ENCODE peak calls at places on chromosome 13, in five cellular contexts. J is lower leg skin, D is Calu3, Y is GM12865, H is mesothelial cell of epicardium. R is an unnamed sample.

GRCh38 chr13:51867062-51867461 is 5.3 kb downstream of the CCDC70 start:
- DNase-seq in H (no peak), Y (no peak), D (no peak), J (no peak), R (no peak)

GRCh38 chr13:42215578-42216421 is 56.2 kb upstream of the AKAP11 start:
- DNase-seq in H (no peak), J (no peak), Y (peak; percentile 39), D (peak; percentile 23), R (no peak)

GRCh38 chr13:51286135-51287002 is 53.1 kb upstream of the SERPINE3 start:
- DNase-seq in H (peak; percentile 56), J (peak; percentile 55), Y (peak; percentile 75), D (peak; percentile 72), R (peak; percentile 81)

GRCh38 chr13:44465318-44465717 is 91.7 kb downstream of the SERP2 start:
- DNase-seq in J (no peak), Y (no peak), D (no peak), H (no peak), R (no peak)

GRCh38 chr13:50592412-50593145 is 250.9 kb downstream of the DLEU7 start:
- DNase-seq in J (no peak), Y (no peak), H (no peak), D (no peak), R (no peak)

GRCh38 chr13:50512602-50513527 is 330.6 kb downstream of the DLEU7 start:
- DNase-seq in J (peak; percentile 33), H (no peak), Y (peak; percentile 79), D (peak; percentile 25), R (no peak)

GRCh38 chr13:28449826-28450773 is 44.8 kb downstream of the FLT1 start:
- DNase-seq in H (no peak), J (no peak), Y (peak; percentile 50), D (no peak), R (no peak)

GRCh38 chr13:112645327-112645914 is 44.4 kb upstream of the ATP11A start:
- DNase-seq in H (no peak), D (no peak), J (no peak), Y (no peak), R (no peak)

GRCh38 chr13:45398862-45399261 is 19.3 kb downstream of the SLC25A30 start:
- DNase-seq in Y (peak; percentile 2), H (no peak), D (no peak), J (no peak), R (no peak)

GRCh38 chr13:62038214-62038613 is 622.6 kb upstream of the PCDH20 start:
- DNase-seq in H (no peak), Y (peak; percentile 29), D (no peak), J (no peak), R (no peak)
- TF ChIP-seq CTCF in H (no peak), Y (no peak), D (no peak), J (no peak), R (no peak)

DNA sequence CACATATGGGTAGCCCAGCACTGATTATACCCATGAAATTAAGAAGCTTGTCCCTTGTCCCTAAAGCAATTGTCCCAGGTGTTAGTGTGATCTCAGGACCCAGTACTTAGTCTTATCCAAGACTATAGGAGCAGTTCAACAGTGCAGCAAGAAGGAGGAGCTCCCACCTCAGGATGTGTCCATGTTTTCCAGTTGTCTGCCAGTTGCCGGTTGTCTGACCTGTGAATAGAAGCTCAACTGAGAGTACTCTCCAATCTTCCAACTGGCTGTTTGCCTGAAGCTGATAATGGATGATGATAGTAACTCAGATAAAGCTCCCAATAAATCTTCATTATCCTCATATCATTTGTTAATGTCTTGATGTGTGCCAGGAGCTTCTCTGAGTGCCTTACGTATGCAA is 107.2 kb upstream of the HTR2A start:
- DNase-seq in Y (no peak), D (no peak), J (no peak), H (no peak), R (no peak)
- TF ChIP-seq CTCF in Y (no peak), D (no peak), J (no peak), H (no peak), R (no peak)

DNA sequence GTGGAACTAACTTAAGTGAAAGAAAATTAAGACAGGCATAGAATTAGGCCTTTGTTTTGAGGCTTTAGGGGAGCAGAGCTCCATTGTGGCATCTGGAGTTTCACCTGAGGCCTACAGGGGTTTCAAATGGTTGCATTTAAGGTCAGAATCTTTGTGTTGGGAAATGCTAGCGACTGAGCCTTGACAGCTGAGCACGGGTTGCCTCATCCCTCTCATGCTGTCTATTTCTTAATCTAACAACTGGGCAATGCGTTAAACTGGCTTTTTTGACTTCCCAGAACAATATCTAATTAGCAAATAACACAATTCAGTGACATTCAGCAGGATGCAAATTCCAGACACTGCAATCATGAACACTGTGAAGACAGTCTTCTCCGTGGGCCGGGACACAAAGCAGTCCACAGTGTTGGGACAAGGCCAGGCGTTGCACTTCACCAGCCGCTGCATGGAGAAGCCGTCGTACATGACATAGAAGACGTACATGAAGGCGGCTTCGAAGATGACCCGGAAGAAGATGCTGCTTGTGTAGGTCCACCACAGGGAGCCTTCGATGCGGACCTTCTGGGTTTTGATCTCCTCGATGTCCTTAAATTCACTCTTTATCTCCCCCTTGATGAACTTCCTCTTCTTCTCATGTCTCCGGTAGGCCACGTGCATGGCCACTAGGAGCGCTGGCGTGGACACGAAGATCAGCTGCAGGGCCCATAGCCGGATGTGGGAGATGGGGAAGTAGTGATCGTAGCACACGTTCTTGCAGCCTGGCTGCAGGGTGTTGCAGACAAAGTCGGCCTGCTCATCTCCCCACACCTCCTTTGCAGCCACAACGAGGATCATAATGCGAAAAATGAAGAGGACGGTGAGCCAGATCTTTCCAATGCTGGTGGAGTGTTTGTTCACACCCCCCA is 3.8 kb downstream of the GJB2 start:
- DNase-seq in J (no peak), H (no peak), D (no peak), Y (peak; percentile 40), R (no peak)
- TF ChIP-seq CTCF in J (no peak), H (no peak), D (no peak), Y (peak; percentile 23), R (peak; percentile 44)

DNA sequence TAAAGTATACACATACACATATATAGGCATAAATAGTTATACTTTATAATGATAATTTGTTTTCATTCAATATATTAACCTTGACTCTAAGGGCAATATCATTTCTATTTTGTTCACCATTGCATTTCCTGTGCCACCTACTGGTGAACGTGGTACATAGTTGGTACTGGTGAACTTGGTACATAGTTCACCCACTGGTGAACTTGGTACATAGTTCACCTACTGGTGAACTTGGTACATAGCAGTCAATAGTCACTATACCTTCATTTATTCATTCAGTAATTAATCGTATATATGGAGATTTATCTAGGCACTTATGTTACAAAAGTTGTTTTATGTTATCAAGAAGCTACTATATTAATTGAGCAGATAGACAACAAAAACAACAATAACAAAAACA is 172.6 kb upstream of the ATXN8OS start:
- DNase-seq in Y (peak; percentile 46), D (no peak), J (no peak), H (no peak), R (no peak)
- TF ChIP-seq CTCF in Y (peak; percentile 42), D (no peak), J (no peak), H (peak; percentile 69), R (peak; percentile 66)

GRCh38 chr13:75760182-75760981 is 124.3 kb downstream of the LMO7 start:
- DNase-seq in D (peak; percentile 33), J (no peak), H (no peak), Y (no peak), R (no peak)

GRCh38 chr13:75761373-75761772 is 125.2 kb downstream of the LMO7 start:
- DNase-seq in H (no peak), J (no peak), Y (peak; percentile 35), D (no peak), R (no peak)

GRCh38 chr13:75762967-75763366 is 126.8 kb downstream of the LMO7 start:
- DNase-seq in D (no peak), H (no peak), J (no peak), Y (no peak), R (no peak)

GRCh38 chr13:75763511-75763910 is 127.4 kb downstream of the LMO7 start:
- DNase-seq in Y (no peak), D (no peak), J (no peak), H (no peak), R (no peak)

GRCh38 chr13:75762066-75762937 is 126.2 kb downstream of the LMO7 start:
- DNase-seq in D (no peak), Y (peak; percentile 82), J (peak; percentile 26), H (no peak), R (no peak)
- TF ChIP-seq CTCF in D (no peak), Y (no peak), J (no peak), H (no peak), R (no peak)

GRCh38 chr13:72565893-72566292 is 161.5 kb downstream of the MZT1 start:
- DNase-seq in H (no peak), D (no peak), J (no peak), Y (peak; percentile 21), R (no peak)
- TF ChIP-seq CTCF in H (peak; percentile 77), D (no peak), J (no peak), Y (peak; percentile 46), R (peak; percentile 91)

GRCh38 chr13:32535748-32536147 is 2.8 kb downstream of the N4BP2L2 start:
- DNase-seq in H (no peak), J (no peak), D (no peak), Y (no peak), R (no peak)

GRCh38 chr13:32538234-32538620 is 368 bp downstream of the N4BP2L2 start:
- DNase-seq in Y (peak; percentile 84), J (peak; percentile 42), D (no peak), H (peak; percentile 17), R (no peak)

GRCh38 chr13:32535140-32535539 is 3.5 kb downstream of the N4BP2L2 start:
- DNase-seq in H (no peak), Y (no peak), J (no peak), D (no peak), R (no peak)

GRCh38 chr13:32537580-32538233 is 888 bp downstream of the N4BP2L2 start:
- DNase-seq in J (peak; percentile 28), D (peak; percentile 15), H (peak; percentile 25), Y (no peak), R (no peak)

GRCh38 chr13:32538621-32539246 is at the start of gene N4BP2L2:
- DNase-seq in Y (peak; percentile 97), H (peak; percentile 75), J (peak; percentile 97), D (peak; percentile 82), R (peak; percentile 91)
- TF ChIP-seq CTCF in Y (no peak), H (no peak), J (no peak), D (no peak), R (peak; percentile 50)

GRCh38 chr13:32905864-32906180 is 110.4 kb upstream of the KL start:
- DNase-seq in H (no peak), Y (no peak), J (no peak), D (no peak), R (no peak)

GRCh38 chr13:32910530-32910929 is 105.7 kb upstream of the KL start:
- DNase-seq in H (no peak), D (no peak), J (no peak), Y (no peak), R (no peak)

GRCh38 chr13:32914686-32915085 is 101.5 kb upstream of the KL start:
- DNase-seq in D (no peak), Y (no peak), J (no peak), H (no peak), R (no peak)

GRCh38 chr13:32917504-32917903 is 98.7 kb upstream of the KL start:
- DNase-seq in J (no peak), H (no peak), D (no peak), Y (peak; percentile 36), R (no peak)

DNA sequence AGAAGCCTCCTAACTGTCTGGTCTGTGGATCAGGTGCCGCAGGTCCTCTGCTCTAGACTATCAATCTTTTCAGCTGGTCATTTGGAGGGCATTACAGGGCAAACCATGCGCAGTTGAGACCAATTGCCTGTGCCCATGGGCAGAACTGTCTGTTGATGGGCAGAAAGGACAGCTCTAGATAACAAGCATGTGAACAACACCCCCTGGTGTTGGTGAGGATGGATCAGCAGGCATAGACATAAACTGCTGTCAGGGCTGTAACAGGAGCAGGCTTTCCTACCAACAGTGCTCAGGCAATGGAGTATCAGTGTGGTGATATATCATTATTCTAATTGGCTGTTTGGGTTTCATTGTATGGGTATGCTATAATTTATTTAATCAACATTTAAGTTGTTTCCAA is 104.7 kb upstream of the KL start:
- DNase-seq in D (peak; percentile 16), Y (peak; percentile 69), J (no peak), H (no peak), R (no peak)
- TF ChIP-seq CTCF in D (no peak), Y (peak; percentile 46), J (no peak), H (no peak), R (peak; percentile 49)

R was measured in type B pancreatic cell.